ENCODE peak calls at places on chromosomes 16 and 17, in six cellular contexts. One of them, this sample, is unnamed.

GRCh38 chr16:66741131-66741900 is 10.1 kb downstream of the DYNC1LI2 start:
- DNase-seq in sigmoid colon: peak
- DNase-seq in WERI-Rb-1: no peak
- DNase-seq in MM.1S: no peak
- DNase-seq in prostate gland: peak
- DNase-seq in body of pancreas: peak
- DNase-seq in this sample: peak

GRCh38 chr17:45149669-45150603 is 1.7 kb downstream of the HEXIM1 start:
- DNase-seq in body of pancreas: peak
- DNase-seq in WERI-Rb-1: peak
- DNase-seq in prostate gland: peak
- DNase-seq in sigmoid colon: peak
- DNase-seq in MM.1S: peak
- DNase-seq in this sample: no peak

GRCh38 chr17:65914784-65915342 is 277.1 kb downstream of the CEP112 start:
- DNase-seq in body of pancreas: no peak
- DNase-seq in WERI-Rb-1: no peak
- DNase-seq in MM.1S: peak
- DNase-seq in prostate gland: no peak
- DNase-seq in sigmoid colon: no peak
- DNase-seq in this sample: no peak

GRCh38 chr17:47696717-47697642 is 3.0 kb downstream of the TBKBP1 start:
- DNase-seq in MM.1S: no peak
- DNase-seq in WERI-Rb-1: no peak
- DNase-seq in sigmoid colon: peak
- DNase-seq in body of pancreas: no peak
- DNase-seq in prostate gland: no peak
- DNase-seq in this sample: no peak

GRCh38 chr17:82257473-82257872 is 16.0 kb downstream of the CSNK1D start:
- DNase-seq in WERI-Rb-1: peak
- DNase-seq in body of pancreas: no peak
- DNase-seq in sigmoid colon: peak
- DNase-seq in MM.1S: no peak
- DNase-seq in prostate gland: no peak
- DNase-seq in this sample: peak

GRCh38 chr17:35731239-35731931 is at the start of gene RASL10B:
- DNase-seq in sigmoid colon: peak
- DNase-seq in MM.1S: no peak
- DNase-seq in prostate gland: peak
- DNase-seq in WERI-Rb-1: peak
- DNase-seq in body of pancreas: peak
- DNase-seq in this sample: peak

GRCh38 chr16:85037050-85037410 is 9.4 kb downstream of the KIAA0513 start:
- DNase-seq in sigmoid colon: peak
- DNase-seq in MM.1S: no peak
- DNase-seq in prostate gland: no peak
- DNase-seq in body of pancreas: no peak
- DNase-seq in WERI-Rb-1: no peak
- DNase-seq in this sample: peak

GRCh38 chr17:65254166-65254565 is 117.0 kb downstream of the RGS9 start:
- DNase-seq in WERI-Rb-1: no peak
- DNase-seq in MM.1S: no peak
- DNase-seq in body of pancreas: no peak
- DNase-seq in sigmoid colon: no peak
- DNase-seq in prostate gland: no peak
- DNase-seq in this sample: peak

GRCh38 chr16:81482329-81483063 is 37.9 kb downstream of the CMIP start:
- DNase-seq in MM.1S: no peak
- DNase-seq in sigmoid colon: no peak
- DNase-seq in body of pancreas: no peak
- DNase-seq in prostate gland: no peak
- DNase-seq in WERI-Rb-1: no peak
- DNase-seq in this sample: no peak

GRCh38 chr17:41329279-41329925 is 13.9 kb upstream of the KRTAP17-1 start:
- DNase-seq in MM.1S: peak
- DNase-seq in body of pancreas: peak
- DNase-seq in WERI-Rb-1: peak
- DNase-seq in prostate gland: peak
- DNase-seq in sigmoid colon: no peak
- DNase-seq in this sample: peak

GRCh38 chr16:49782405-49782804 is 73.5 kb downstream of the ZNF423 start:
- DNase-seq in prostate gland: no peak
- DNase-seq in WERI-Rb-1: no peak
- DNase-seq in body of pancreas: no peak
- DNase-seq in sigmoid colon: no peak
- DNase-seq in MM.1S: no peak
- DNase-seq in this sample: no peak

GRCh38 chr16:80300876-80301275 is 239.9 kb upstream of the DYNLRB2 start:
- DNase-seq in prostate gland: no peak
- DNase-seq in MM.1S: no peak
- DNase-seq in WERI-Rb-1: no peak
- DNase-seq in body of pancreas: peak
- DNase-seq in sigmoid colon: no peak
- DNase-seq in this sample: peak

GRCh38 chr17:28471531-28472342 is 1.7 kb upstream of the SLC13A2 start:
- DNase-seq in sigmoid colon: peak
- DNase-seq in WERI-Rb-1: no peak
- DNase-seq in MM.1S: no peak
- DNase-seq in prostate gland: no peak
- DNase-seq in body of pancreas: no peak
- DNase-seq in this sample: no peak

GRCh38 chr16:69618307-69618706 is 52.5 kb downstream of the NFAT5 start:
- DNase-seq in sigmoid colon: no peak
- DNase-seq in prostate gland: no peak
- DNase-seq in WERI-Rb-1: no peak
- DNase-seq in body of pancreas: no peak
- DNase-seq in MM.1S: no peak
- DNase-seq in this sample: no peak

GRCh38 chr16:12257926-12258561 is 281.5 kb downstream of the SNX29 start:
- DNase-seq in prostate gland: no peak
- DNase-seq in WERI-Rb-1: peak
- DNase-seq in body of pancreas: peak
- DNase-seq in MM.1S: no peak
- DNase-seq in sigmoid colon: no peak
- DNase-seq in this sample: no peak

GRCh38 chr16:80518436-80518835 is 22.4 kb upstream of the DYNLRB2 start:
- DNase-seq in prostate gland: no peak
- DNase-seq in MM.1S: peak
- DNase-seq in sigmoid colon: no peak
- DNase-seq in WERI-Rb-1: no peak
- DNase-seq in body of pancreas: peak
- DNase-seq in this sample: no peak

GRCh38 chr17:71919181-71919580 is 201.6 kb upstream of the SOX9 start:
- DNase-seq in body of pancreas: no peak
- DNase-seq in MM.1S: no peak
- DNase-seq in WERI-Rb-1: no peak
- DNase-seq in sigmoid colon: no peak
- DNase-seq in prostate gland: no peak
- DNase-seq in this sample: no peak

GRCh38 chr17:10558049-10558448 is 8.6 kb upstream of the MYH2 start:
- DNase-seq in WERI-Rb-1: no peak
- DNase-seq in prostate gland: no peak
- DNase-seq in sigmoid colon: no peak
- DNase-seq in body of pancreas: no peak
- DNase-seq in MM.1S: no peak
- DNase-seq in this sample: no peak

GRCh38 chr17:4948997-4949320 is 629 bp upstream of the PFN1 start:
- DNase-seq in prostate gland: peak
- DNase-seq in MM.1S: peak
- DNase-seq in WERI-Rb-1: peak
- DNase-seq in sigmoid colon: peak
- DNase-seq in body of pancreas: peak
- DNase-seq in this sample: peak

DNA sequence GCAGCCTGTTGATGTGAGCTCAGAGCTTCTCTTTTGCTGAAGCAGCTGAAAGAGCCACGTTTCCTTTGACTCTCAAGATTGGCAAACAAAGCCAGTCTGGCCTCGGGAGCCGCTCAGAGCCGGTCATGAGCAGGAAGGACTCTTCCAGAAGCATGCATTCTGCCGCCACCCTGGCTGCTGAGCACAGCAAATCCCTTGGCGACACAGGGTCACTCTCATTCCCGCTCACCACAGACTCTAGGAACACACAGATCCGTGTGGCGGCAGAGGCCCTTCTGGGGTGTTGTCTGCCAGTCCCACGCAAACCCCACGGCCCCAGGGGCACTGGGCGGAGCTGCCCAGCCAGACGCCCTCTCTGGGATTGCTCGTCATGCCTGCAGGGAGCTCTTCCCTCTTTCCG is 157.0 kb downstream of the C16orf95 start:
- DNase-seq in WERI-Rb-1: no peak
- DNase-seq in sigmoid colon: no peak
- DNase-seq in body of pancreas: peak
- DNase-seq in MM.1S: no peak
- DNase-seq in prostate gland: no peak
- DNase-seq in this sample: peak
- TF ChIP-seq CTCF in WERI-Rb-1: no peak
- TF ChIP-seq CTCF in sigmoid colon: no peak
- TF ChIP-seq CTCF in body of pancreas: no peak
- TF ChIP-seq CTCF in MM.1S: no peak
- TF ChIP-seq CTCF in prostate gland: no peak
- TF ChIP-seq CTCF in this sample: no peak

DNA sequence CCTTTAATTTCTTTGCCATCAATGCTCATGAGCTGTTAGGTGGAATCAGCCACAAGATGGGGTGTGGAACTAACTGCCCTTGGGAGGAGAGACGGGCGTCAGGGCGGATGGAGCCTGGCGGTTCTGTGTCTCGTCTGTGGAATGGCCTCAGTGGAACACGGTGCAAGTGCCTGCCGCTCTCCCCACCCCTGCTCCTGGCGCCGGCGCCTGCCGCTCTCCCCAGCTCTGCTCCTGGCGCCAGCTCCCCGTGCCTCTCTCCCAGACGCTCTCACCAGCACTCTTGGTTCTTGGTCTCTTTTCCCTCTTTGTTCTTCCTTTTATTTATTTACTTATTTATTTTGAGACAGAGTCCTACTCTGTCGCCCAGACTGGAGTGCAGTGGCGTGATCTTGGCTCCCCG is 13.2 kb upstream of the RPL13 start:
- DNase-seq in prostate gland: no peak
- DNase-seq in sigmoid colon: no peak
- DNase-seq in body of pancreas: no peak
- DNase-seq in MM.1S: no peak
- DNase-seq in WERI-Rb-1: no peak
- DNase-seq in this sample: no peak
- H3K4me3 ChIP-seq in prostate gland: no peak
- H3K4me3 ChIP-seq in sigmoid colon: no peak
- H3K4me3 ChIP-seq in body of pancreas: no peak
- H3K4me3 ChIP-seq in MM.1S: no peak
- H3K4me3 ChIP-seq in WERI-Rb-1: no peak
- H3K4me3 ChIP-seq in this sample: no peak

DNA sequence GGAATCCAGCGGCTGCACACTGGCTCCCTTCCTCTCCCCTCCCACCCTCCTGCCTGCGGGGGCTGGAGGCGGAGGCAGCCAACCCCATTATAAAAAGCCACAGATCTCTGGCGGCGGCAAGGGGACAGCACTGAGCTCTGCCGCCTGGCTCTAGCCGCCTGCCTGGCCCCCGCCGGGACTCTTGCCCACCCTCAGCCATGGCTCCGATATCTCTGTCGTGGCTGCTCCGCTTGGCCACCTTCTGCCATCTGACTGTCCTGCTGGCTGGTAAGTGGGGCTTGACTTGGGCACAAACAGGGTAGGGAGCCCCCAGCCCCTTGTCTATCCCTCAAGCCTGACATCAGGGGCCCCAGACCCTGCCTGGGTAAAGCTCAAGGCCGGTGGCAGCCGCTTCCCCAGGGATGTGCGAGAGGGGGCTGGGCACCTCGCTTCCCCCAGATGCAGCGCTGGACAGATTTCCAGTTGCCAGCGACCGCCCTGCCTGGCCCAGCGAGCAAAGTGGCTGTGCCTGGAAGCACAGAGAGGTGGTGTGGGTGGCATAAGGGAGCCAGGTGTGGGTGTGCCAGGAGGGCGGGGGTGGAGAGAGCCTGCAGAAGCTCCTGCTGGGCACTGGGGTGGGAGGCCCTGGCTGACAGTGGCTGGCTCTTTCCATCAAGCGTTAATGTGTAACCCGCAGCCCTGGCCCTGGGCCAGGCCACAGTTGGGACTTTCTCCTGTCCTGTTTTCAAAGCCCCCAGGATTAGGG is at the start of gene CX3CL1:
- DNase-seq in prostate gland: peak
- DNase-seq in MM.1S: no peak
- DNase-seq in WERI-Rb-1: peak
- DNase-seq in body of pancreas: peak
- DNase-seq in sigmoid colon: peak
- DNase-seq in this sample: peak
- TF ChIP-seq CTCF in prostate gland: no peak
- TF ChIP-seq CTCF in MM.1S: no peak
- TF ChIP-seq CTCF in WERI-Rb-1: no peak
- TF ChIP-seq CTCF in body of pancreas: peak
- TF ChIP-seq CTCF in sigmoid colon: no peak
- TF ChIP-seq CTCF in this sample: no peak

GRCh38 chr17:77527836-77528505 is 387.2 kb downstream of the SEC14L1 start:
- DNase-seq in sigmoid colon: peak
- DNase-seq in body of pancreas: no peak
- DNase-seq in WERI-Rb-1: peak
- DNase-seq in prostate gland: no peak
- DNase-seq in MM.1S: no peak
- DNase-seq in this sample: no peak
- H3K4me3 ChIP-seq in sigmoid colon: no peak
- H3K4me3 ChIP-seq in body of pancreas: no peak
- H3K4me3 ChIP-seq in WERI-Rb-1: peak
- H3K4me3 ChIP-seq in prostate gland: peak
- H3K4me3 ChIP-seq in MM.1S: no peak
- H3K4me3 ChIP-seq in this sample: no peak

DNA sequence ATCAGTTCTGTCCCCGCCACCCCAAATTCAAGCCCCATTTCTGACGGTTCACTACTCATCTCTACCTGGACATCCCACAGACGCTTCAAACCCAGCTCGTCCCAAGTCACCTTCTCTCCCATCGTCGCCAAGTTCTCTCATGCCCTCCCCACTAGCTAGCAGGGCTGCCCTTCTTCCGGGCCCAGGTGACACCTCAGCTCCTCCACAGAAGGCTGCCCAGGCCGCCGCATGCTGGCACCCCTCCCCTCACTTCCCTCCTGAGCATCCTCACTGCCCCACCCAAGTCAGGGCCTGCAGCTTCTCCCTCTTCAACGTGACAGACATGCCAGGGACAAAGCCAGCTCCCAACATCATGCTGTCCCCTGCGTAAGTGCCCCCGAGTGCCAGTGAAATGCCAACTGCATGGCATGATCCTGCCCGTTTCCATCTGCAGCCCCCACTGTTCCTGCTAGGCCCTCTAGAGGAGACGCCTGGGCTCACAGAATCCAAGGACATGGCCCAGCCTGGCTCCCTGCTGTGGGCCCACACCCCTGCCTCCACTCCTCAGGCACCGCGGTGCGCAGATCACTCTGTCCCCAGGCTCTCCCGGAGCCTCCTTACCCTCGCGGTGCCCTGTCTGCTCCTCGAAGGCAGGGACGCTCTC is 5.9 kb downstream of the CYB561 start:
- DNase-seq in sigmoid colon: no peak
- DNase-seq in WERI-Rb-1: no peak
- DNase-seq in body of pancreas: no peak
- DNase-seq in prostate gland: no peak
- DNase-seq in MM.1S: no peak
- DNase-seq in this sample: no peak
- TF ChIP-seq CTCF in sigmoid colon: no peak
- TF ChIP-seq CTCF in WERI-Rb-1: peak
- TF ChIP-seq CTCF in body of pancreas: no peak
- TF ChIP-seq CTCF in prostate gland: no peak
- TF ChIP-seq CTCF in MM.1S: no peak
- TF ChIP-seq CTCF in this sample: no peak

This sample was measured in foreskin fibroblast.